ENCODE peak calls at places on chromosomes 4 and X, in six cellular contexts. One of them, this sample, is unnamed.
A peak's percentile ranks its signal among the peaks of the same experiment; 100 is the strongest.

GRCh38 chr4:159413252-159413941 is 310.5 kb downstream of the RAPGEF2 start:
- DNase-seq in lower leg skin: no peak
- DNase-seq in heart left ventricle: no peak
- DNase-seq in hepatocyte: no peak
- DNase-seq in fibroblast of lung: peak; percentile 16
- DNase-seq in left ventricle myocardium inferior: no peak
- DNase-seq in this sample: no peak

GRCh38 chr4:3199661-3200422 is 49.1 kb upstream of the MSANTD1 start:
- DNase-seq in lower leg skin: peak; percentile 44
- DNase-seq in heart left ventricle: no peak
- DNase-seq in hepatocyte: no peak
- DNase-seq in fibroblast of lung: peak; percentile 31
- DNase-seq in left ventricle myocardium inferior: no peak
- DNase-seq in this sample: no peak

GRCh38 chrX:85992811-85993229 is 54.5 kb downstream of the CHM start:
- DNase-seq in lower leg skin: no peak
- DNase-seq in heart left ventricle: no peak
- DNase-seq in hepatocyte: peak; percentile 8
- DNase-seq in fibroblast of lung: peak; percentile 29
- DNase-seq in left ventricle myocardium inferior: no peak
- DNase-seq in this sample: peak; percentile 44

GRCh38 chrX:39821709-39822095 is 276.1 kb downstream of the BCOR start:
- DNase-seq in lower leg skin: no peak
- DNase-seq in heart left ventricle: no peak
- DNase-seq in hepatocyte: no peak
- DNase-seq in fibroblast of lung: no peak
- DNase-seq in left ventricle myocardium inferior: no peak
- DNase-seq in this sample: no peak

GRCh38 chr4:89307446-89308160 is at the start of gene GPRIN3:
- DNase-seq in lower leg skin: no peak
- DNase-seq in heart left ventricle: peak; percentile 66
- DNase-seq in hepatocyte: peak; percentile 68
- DNase-seq in fibroblast of lung: peak; percentile 21
- DNase-seq in left ventricle myocardium inferior: peak; percentile 49
- DNase-seq in this sample: peak; percentile 10

GRCh38 chr4:108830509-108831244 is 67.8 kb upstream of the ETNPPL start:
- DNase-seq in lower leg skin: no peak
- DNase-seq in heart left ventricle: peak; percentile 78
- DNase-seq in hepatocyte: peak; percentile 53
- DNase-seq in fibroblast of lung: peak; percentile 42
- DNase-seq in left ventricle myocardium inferior: peak; percentile 64
- DNase-seq in this sample: no peak

GRCh38 chrX:12401252-12401651 is 263.0 kb downstream of the FRMPD4 start:
- DNase-seq in lower leg skin: no peak
- DNase-seq in heart left ventricle: peak; percentile 22
- DNase-seq in hepatocyte: no peak
- DNase-seq in fibroblast of lung: no peak
- DNase-seq in left ventricle myocardium inferior: no peak
- DNase-seq in this sample: no peak

GRCh38 chr4:13918110-13918509 is 290.6 kb upstream of the BOD1L1 start:
- DNase-seq in lower leg skin: peak; percentile 33
- DNase-seq in heart left ventricle: peak; percentile 33
- DNase-seq in hepatocyte: peak; percentile 48
- DNase-seq in fibroblast of lung: peak; percentile 98
- DNase-seq in left ventricle myocardium inferior: peak; percentile 26
- DNase-seq in this sample: peak; percentile 97

GRCh38 chr4:183936047-183936446 is 30.9 kb downstream of the STOX2 start:
- DNase-seq in lower leg skin: no peak
- DNase-seq in heart left ventricle: no peak
- DNase-seq in hepatocyte: no peak
- DNase-seq in fibroblast of lung: no peak
- DNase-seq in left ventricle myocardium inferior: no peak
- DNase-seq in this sample: no peak

GRCh38 chr4:122890142-122890769 is 32.1 kb downstream of the NUDT6 start:
- DNase-seq in lower leg skin: no peak
- DNase-seq in heart left ventricle: no peak
- DNase-seq in hepatocyte: no peak
- DNase-seq in fibroblast of lung: no peak
- DNase-seq in left ventricle myocardium inferior: no peak
- DNase-seq in this sample: no peak

GRCh38 chrX:136920001-136920400 is 39.5 kb upstream of the RBMX start:
- DNase-seq in lower leg skin: no peak
- DNase-seq in heart left ventricle: no peak
- DNase-seq in hepatocyte: no peak
- DNase-seq in fibroblast of lung: no peak
- DNase-seq in left ventricle myocardium inferior: no peak
- DNase-seq in this sample: peak; percentile 35

GRCh38 chr4:186192068-186192751 is 843 bp downstream of the CYP4V2 start:
- DNase-seq in lower leg skin: peak; percentile 26
- DNase-seq in heart left ventricle: peak; percentile 44
- DNase-seq in hepatocyte: peak; percentile 37
- DNase-seq in fibroblast of lung: peak; percentile 51
- DNase-seq in left ventricle myocardium inferior: peak; percentile 28
- DNase-seq in this sample: peak; percentile 59

GRCh38 chrX:97740044-97740443 is 856.3 kb downstream of the RPA4 start:
- DNase-seq in lower leg skin: no peak
- DNase-seq in heart left ventricle: no peak
- DNase-seq in hepatocyte: no peak
- DNase-seq in fibroblast of lung: no peak
- DNase-seq in left ventricle myocardium inferior: no peak
- DNase-seq in this sample: no peak

GRCh38 chrX:134999469-134999868 is 8.7 kb downstream of the SMIM10 start:
- DNase-seq in lower leg skin: no peak
- DNase-seq in heart left ventricle: no peak
- DNase-seq in hepatocyte: peak; percentile 26
- DNase-seq in fibroblast of lung: peak; percentile 83
- DNase-seq in left ventricle myocardium inferior: no peak
- DNase-seq in this sample: peak; percentile 52

GRCh38 chr4:105613326-105613725 is 60.9 kb downstream of the ARHGEF38 start:
- DNase-seq in lower leg skin: no peak
- DNase-seq in heart left ventricle: no peak
- DNase-seq in hepatocyte: no peak
- DNase-seq in fibroblast of lung: no peak
- DNase-seq in left ventricle myocardium inferior: no peak
- DNase-seq in this sample: no peak

GRCh38 chr4:7420661-7421040 is 14.1 kb downstream of the PSAPL1 start:
- DNase-seq in lower leg skin: no peak
- DNase-seq in heart left ventricle: peak; percentile 10
- DNase-seq in hepatocyte: no peak
- DNase-seq in fibroblast of lung: no peak
- DNase-seq in left ventricle myocardium inferior: peak; percentile 9
- DNase-seq in this sample: no peak

GRCh38 chr4:15006416-15007024 is 4.2 kb downstream of the CPEB2 start:
- DNase-seq in lower leg skin: no peak
- DNase-seq in heart left ventricle: no peak
- DNase-seq in hepatocyte: no peak
- DNase-seq in fibroblast of lung: peak; percentile 60
- DNase-seq in left ventricle myocardium inferior: no peak
- DNase-seq in this sample: peak; percentile 55

GRCh38 chr4:11669156-11669555 is 240.5 kb upstream of the HS3ST1 start:
- DNase-seq in lower leg skin: no peak
- DNase-seq in heart left ventricle: no peak
- DNase-seq in hepatocyte: no peak
- DNase-seq in fibroblast of lung: no peak
- DNase-seq in left ventricle myocardium inferior: no peak
- DNase-seq in this sample: peak; percentile 7

GRCh38 chr4:153579872-153580271 is 104.2 kb upstream of the TLR2 start:
- DNase-seq in lower leg skin: no peak
- DNase-seq in heart left ventricle: no peak
- DNase-seq in hepatocyte: no peak
- DNase-seq in fibroblast of lung: no peak
- DNase-seq in left ventricle myocardium inferior: no peak
- DNase-seq in this sample: no peak

GRCh38 chrX:13373807-13374187 is 53.9 kb upstream of the ATXN3L start:
- DNase-seq in lower leg skin: no peak
- DNase-seq in heart left ventricle: no peak
- DNase-seq in hepatocyte: peak; percentile 30
- DNase-seq in fibroblast of lung: peak; percentile 86
- DNase-seq in left ventricle myocardium inferior: no peak
- DNase-seq in this sample: peak; percentile 79

GRCh38 chr4:7798215-7798995 is 141.3 kb downstream of the AFAP1 start:
- DNase-seq in lower leg skin: no peak
- DNase-seq in heart left ventricle: no peak
- DNase-seq in hepatocyte: no peak
- DNase-seq in fibroblast of lung: peak; percentile 58
- DNase-seq in left ventricle myocardium inferior: no peak
- DNase-seq in this sample: no peak

GRCh38 chr4:156146581-156146980 is 192.9 kb upstream of the CTSO start:
- DNase-seq in lower leg skin: no peak
- DNase-seq in heart left ventricle: no peak
- DNase-seq in hepatocyte: no peak
- DNase-seq in fibroblast of lung: peak; percentile 64
- DNase-seq in left ventricle myocardium inferior: no peak
- DNase-seq in this sample: peak; percentile 5

GRCh38 chr4:174256277-174256713 is 27.2 kb downstream of the FBXO8 start:
- DNase-seq in lower leg skin: no peak
- DNase-seq in heart left ventricle: no peak
- DNase-seq in hepatocyte: no peak
- DNase-seq in fibroblast of lung: peak; percentile 80
- DNase-seq in left ventricle myocardium inferior: no peak
- DNase-seq in this sample: peak; percentile 54

GRCh38 chr4:138458751-138459150 is 216.6 kb upstream of the SLC7A11 start:
- DNase-seq in lower leg skin: no peak
- DNase-seq in heart left ventricle: no peak
- DNase-seq in hepatocyte: no peak
- DNase-seq in fibroblast of lung: no peak
- DNase-seq in left ventricle myocardium inferior: no peak
- DNase-seq in this sample: no peak

GRCh38 chr4:141797966-141798365 is 161.6 kb downstream of the IL15 start:
- DNase-seq in lower leg skin: no peak
- DNase-seq in heart left ventricle: no peak
- DNase-seq in hepatocyte: no peak
- DNase-seq in fibroblast of lung: peak; percentile 37
- DNase-seq in left ventricle myocardium inferior: no peak
- DNase-seq in this sample: no peak

GRCh38 chrX:47191331-47191730 is 2.3 kb upstream of the UBA1 start:
- DNase-seq in lower leg skin: no peak
- DNase-seq in heart left ventricle: no peak
- DNase-seq in hepatocyte: peak; percentile 43
- DNase-seq in fibroblast of lung: no peak
- DNase-seq in left ventricle myocardium inferior: no peak
- DNase-seq in this sample: no peak

DNA sequence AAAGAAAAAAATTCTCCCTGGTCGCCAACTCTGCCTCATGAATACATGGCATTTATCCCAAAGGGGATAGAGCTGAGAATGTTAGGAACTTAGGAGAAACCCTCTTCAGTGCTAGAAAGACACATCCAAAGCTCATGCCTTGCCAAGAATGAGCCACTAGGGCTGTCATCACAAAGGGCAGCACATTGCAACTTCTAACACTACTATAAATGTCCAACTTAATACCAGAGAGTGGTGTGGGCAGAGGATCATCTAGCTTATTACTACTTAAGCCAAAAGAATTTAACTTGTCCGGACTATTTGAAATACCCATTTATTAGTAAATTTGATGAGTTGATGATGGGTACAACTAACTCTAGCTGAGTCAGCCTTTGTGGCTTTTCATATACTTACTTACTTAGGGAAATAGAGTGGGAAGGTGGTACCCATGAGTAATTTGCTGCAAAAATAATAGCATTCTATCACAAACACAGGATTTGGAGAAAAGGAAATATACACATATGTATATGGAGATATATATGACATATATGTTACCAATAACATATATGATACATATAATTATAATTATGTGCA is 66.3 kb upstream of the GAB1 start:
- DNase-seq in lower leg skin: no peak
- DNase-seq in heart left ventricle: no peak
- DNase-seq in hepatocyte: no peak
- DNase-seq in fibroblast of lung: no peak
- DNase-seq in left ventricle myocardium inferior: no peak
- DNase-seq in this sample: no peak
- TF ChIP-seq CTCF in lower leg skin: no peak
- TF ChIP-seq CTCF in heart left ventricle: no peak
- TF ChIP-seq CTCF in hepatocyte: no peak
- TF ChIP-seq CTCF in fibroblast of lung: peak; percentile 2
- TF ChIP-seq CTCF in left ventricle myocardium inferior: peak; percentile 19
- TF ChIP-seq CTCF in this sample: no peak

GRCh38 chrX:154429708-154430107 is 1.2 kb downstream of the ATP6AP1 start:
- DNase-seq in lower leg skin: no peak
- DNase-seq in heart left ventricle: no peak
- DNase-seq in hepatocyte: no peak
- DNase-seq in fibroblast of lung: no peak
- DNase-seq in left ventricle myocardium inferior: no peak
- DNase-seq in this sample: no peak
- H3K4me3 ChIP-seq in lower leg skin: no peak overlapping the region
- H3K4me3 ChIP-seq in heart left ventricle: peak overlapping the region; percentile 98
- H3K4me3 ChIP-seq in hepatocyte: peak overlapping the region; percentile 58
- H3K4me3 ChIP-seq in fibroblast of lung: peak overlapping the region; percentile 69
- H3K4me3 ChIP-seq in left ventricle myocardium inferior: peak overlapping the region; percentile 83
- H3K4me3 ChIP-seq in this sample: no peak overlapping the region

DNA sequence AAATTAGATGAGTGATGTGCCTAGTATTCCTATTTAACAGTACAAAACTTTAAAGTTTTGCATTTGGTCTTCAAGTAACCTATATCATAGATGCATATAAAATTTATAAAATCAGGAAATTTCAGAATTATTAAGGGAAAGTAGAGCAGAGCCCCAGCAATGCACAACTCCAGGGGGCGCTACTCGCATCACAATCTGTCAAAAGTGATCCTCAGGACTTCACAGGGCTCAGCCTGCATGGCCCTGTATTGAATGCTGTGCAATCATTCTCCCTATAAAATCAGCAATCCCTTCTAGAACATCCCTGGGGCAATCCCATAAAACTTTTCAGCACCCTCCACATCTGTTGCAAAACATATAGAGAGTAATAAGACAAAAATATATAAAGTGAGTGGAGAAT is 12.4 kb upstream of the PPARGC1A start:
- DNase-seq in lower leg skin: no peak
- DNase-seq in heart left ventricle: no peak
- DNase-seq in hepatocyte: no peak
- DNase-seq in fibroblast of lung: no peak
- DNase-seq in left ventricle myocardium inferior: no peak
- DNase-seq in this sample: no peak
- TF ChIP-seq CTCF in lower leg skin: no peak
- TF ChIP-seq CTCF in heart left ventricle: no peak
- TF ChIP-seq CTCF in hepatocyte: peak; percentile 15
- TF ChIP-seq CTCF in fibroblast of lung: no peak
- TF ChIP-seq CTCF in left ventricle myocardium inferior: no peak
- TF ChIP-seq CTCF in this sample: no peak

DNA sequence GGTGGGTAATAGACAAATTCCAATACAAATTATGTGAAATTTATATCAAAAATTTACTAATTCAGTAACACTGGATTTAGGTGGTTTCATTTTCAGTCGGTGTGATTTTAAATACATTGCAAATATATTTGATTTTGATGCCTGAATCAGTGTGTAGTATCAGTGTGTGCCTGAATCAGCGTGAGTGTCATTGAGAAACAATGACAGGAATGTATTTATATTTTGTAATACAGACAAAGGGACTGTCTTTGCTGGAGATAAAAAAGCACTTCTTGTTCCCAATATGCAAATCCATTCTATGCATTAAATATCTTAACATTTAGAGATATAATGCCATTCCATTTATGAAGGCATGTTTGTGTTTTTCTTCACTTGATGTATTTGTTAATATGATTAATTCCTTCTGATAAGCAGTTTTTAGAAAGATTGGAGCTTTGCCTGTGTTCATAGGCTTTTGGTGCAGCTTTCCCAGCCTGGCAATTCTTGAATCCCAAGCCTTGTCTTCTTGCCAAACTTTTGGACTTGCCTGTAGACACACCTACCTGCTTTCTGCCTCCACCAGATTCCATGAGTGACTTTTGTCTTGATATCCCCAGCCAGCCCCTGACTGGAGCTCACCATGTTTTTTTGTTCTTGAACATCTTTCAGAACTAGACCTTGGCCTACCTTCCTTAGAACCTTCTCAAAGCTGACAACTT is 243.8 kb downstream of the ADGRL3 start:
- DNase-seq in lower leg skin: no peak
- DNase-seq in heart left ventricle: no peak
- DNase-seq in hepatocyte: no peak
- DNase-seq in fibroblast of lung: peak; percentile 54
- DNase-seq in left ventricle myocardium inferior: no peak
- DNase-seq in this sample: peak; percentile 60
- H3K4me3 ChIP-seq in lower leg skin: no peak overlapping the region
- H3K4me3 ChIP-seq in heart left ventricle: no peak overlapping the region
- H3K4me3 ChIP-seq in hepatocyte: no peak overlapping the region
- H3K4me3 ChIP-seq in fibroblast of lung: no peak overlapping the region
- H3K4me3 ChIP-seq in left ventricle myocardium inferior: no peak overlapping the region
- H3K4me3 ChIP-seq in this sample: no peak overlapping the region

This sample was measured in astrocyte of the spinal cord.